ENCODE peak calls at places on chromosome 20, in four cellular contexts. P is brain microvascular endothelial cell, N is adipocyte, O is right lobe of liver. W is an unnamed sample.

GRCh38 chr20:10228330-10228729 is 9.7 kb downstream of the SNAP25 start:
- DNase-seq in P (no peak), O (no peak), N (no peak), W (no peak)

GRCh38 chr20:59690101-59690500 is 85.8 kb downstream of the PHACTR3 start:
- DNase-seq in P (no peak), O (no peak), N (no peak), W (no peak)

GRCh38 chr20:3728876-3729275 is 3.6 kb upstream of the HSPA12B start:
- DNase-seq in P (no peak), O (no peak), N (no peak), W (no peak)

GRCh38 chr20:53903652-53903987 is 166.8 kb downstream of the BCAS1 start:
- DNase-seq in O (no peak), P (no peak), N (no peak), W (no peak)

GRCh38 chr20:24664266-24664986 is 195.0 kb downstream of the SYNDIG1 start:
- DNase-seq in N (no peak), P (no peak), O (no peak), W (no peak)

GRCh38 chr20:43537921-43538854 is 20.6 kb upstream of the SGK2 start:
- DNase-seq in N (peak), P (peak), O (no peak), W (no peak)

GRCh38 chr20:4817230-4817671 is 95.5 kb downstream of the PRND start:
- DNase-seq in O (no peak), P (no peak), N (peak), W (no peak)

GRCh38 chr20:32582659-32583580 is 2.2 kb downstream of the NOL4L start:
- DNase-seq in P (no peak), N (peak), O (no peak), W (no peak)

GRCh38 chr20:38231786-38232130 is 28.8 kb downstream of the KIAA1755 start:
- DNase-seq in N (no peak), O (no peak), P (peak), W (no peak)

GRCh38 chr20:17594443-17594842 is 24.6 kb downstream of the DSTN start:
- DNase-seq in O (no peak), N (peak), P (peak), W (peak)

GRCh38 chr20:11387189-11387754 is 530.4 kb upstream of the BTBD3 start:
- DNase-seq in N (peak), O (no peak), P (peak), W (peak)

GRCh38 chr20:62496525-62497218 is 20.9 kb upstream of the GATA5 start:
- DNase-seq in O (no peak), P (no peak), N (peak), W (no peak)

GRCh38 chr20:5688431-5688972 is 61.7 kb upstream of the SHLD1 start:
- DNase-seq in P (no peak), O (peak), N (no peak), W (no peak)

GRCh38 chr20:18101125-18101820 is 36.4 kb upstream of the KAT14 start:
- DNase-seq in N (no peak), P (no peak), O (no peak), W (no peak)

GRCh38 chr20:64041781-64042771 is 6.1 kb downstream of the C20orf204 start:
- DNase-seq in P (no peak), N (no peak), O (no peak), W (no peak)

GRCh38 chr20:63694596-63695418 is 1.6 kb upstream of the TNFRSF6B start:
- DNase-seq in P (no peak), O (peak), N (no peak), W (no peak)

GRCh38 chr20:42701948-42702347 is 487.8 kb downstream of the PTPRT start:
- DNase-seq in O (no peak), P (no peak), N (no peak), W (no peak)

GRCh38 chr20:48547682-48548081 is 280.1 kb downstream of the PREX1 start:
- DNase-seq in N (no peak), P (no peak), O (no peak), W (no peak)

GRCh38 chr20:41526327-41526726 is 91.8 kb downstream of the CHD6 start:
- DNase-seq in P (no peak), O (no peak), N (no peak), W (no peak)

GRCh38 chr20:63696311-63696627 is 183 bp upstream of the TNFRSF6B start:
- DNase-seq in N (no peak), O (no peak), P (no peak), W (no peak)

GRCh38 chr20:44586289-44586911 is 4.0 kb downstream of the PKIG start:
- DNase-seq in N (no peak), O (no peak), P (no peak), W (no peak)

GRCh38 chr20:53621482-53622246 is 28.0 kb upstream of the ZNF217 start:
- DNase-seq in O (peak), P (no peak), N (peak), W (no peak)

GRCh38 chr20:2358006-2358405 is 22.7 kb upstream of the TGM6 start:
- DNase-seq in O (no peak), N (no peak), P (no peak), W (no peak)

GRCh38 chr20:59179988-59180387 is 16.4 kb downstream of the ZNF831 start:
- DNase-seq in N (no peak), P (no peak), O (no peak), W (no peak)

GRCh38 chr20:57619053-57619831 is 984 bp downstream of the ZBP1 start:
- DNase-seq in O (peak), N (no peak), P (no peak), W (no peak)

GRCh38 chr20:24729896-24730605 is 219.0 kb upstream of the CST7 start:
- DNase-seq in N (no peak), P (no peak), O (no peak), W (no peak)

GRCh38 chr20:54208492-54209044 is 681 bp downstream of the PFDN4 start:
- DNase-seq in O (no peak), P (peak), N (peak), W (peak)

GRCh38 chr20:62501801-62502495 is 26.2 kb upstream of the GATA5 start:
- DNase-seq in P (peak), N (peak), O (no peak), W (peak)

GRCh38 chr20:10800288-10800687 is 126.5 kb upstream of the JAG1 start:
- DNase-seq in N (no peak), P (no peak), O (no peak), W (no peak)

GRCh38 chr20:17026346-17026745 is 200.5 kb upstream of the PCSK2 start:
- DNase-seq in P (no peak), O (no peak), N (no peak), W (no peak)

GRCh38 chr20:12925214-12925755 is 83.5 kb upstream of the SPTLC3 start:
- DNase-seq in N (peak), O (no peak), P (peak), W (peak)

GRCh38 chr20:59776626-59777320 is 156.7 kb downstream of the SYCP2 start:
- DNase-seq in O (no peak), P (no peak), N (no peak), W (no peak)

GRCh38 chr20:48824830-48825550 is 2.8 kb downstream of the PREX1 start:
- DNase-seq in P (no peak), O (no peak), N (peak), W (no peak)

GRCh38 chr20:41361757-41362747 is 4.6 kb downstream of the EMILIN3 start:
- DNase-seq in O (no peak), P (no peak), N (no peak), W (no peak)

GRCh38 chr20:55172310-55173002 is 697.1 kb downstream of the DOK5 start:
- DNase-seq in O (peak), P (no peak), N (no peak), W (no peak)

GRCh38 chr20:14005996-14006395 is 10.7 kb downstream of the MACROD2 start:
- DNase-seq in O (no peak), P (no peak), N (no peak), W (no peak)

GRCh38 chr20:50023116-50023802 is 40.5 kb downstream of the SNAI1 start:
- DNase-seq in P (no peak), N (no peak), O (no peak), W (no peak)
- H3K4me3 ChIP-seq in P (no peak), N (no peak), O (no peak), W (no peak)

GRCh38 chr20:36866681-36867485 is 9.1 kb upstream of the TLDC2 start:
- DNase-seq in N (peak), O (no peak), P (no peak), W (no peak)
- H3K4me3 ChIP-seq in N (no peak), O (no peak), P (no peak), W (no peak)

GRCh38 chr20:35661908-35662307 is 2.8 kb downstream of the CPNE1 start:
- DNase-seq in N (no peak), P (no peak), O (no peak), W (no peak)
- H3K4me3 ChIP-seq in N (peak), P (peak), O (no peak), W (peak)

DNA sequence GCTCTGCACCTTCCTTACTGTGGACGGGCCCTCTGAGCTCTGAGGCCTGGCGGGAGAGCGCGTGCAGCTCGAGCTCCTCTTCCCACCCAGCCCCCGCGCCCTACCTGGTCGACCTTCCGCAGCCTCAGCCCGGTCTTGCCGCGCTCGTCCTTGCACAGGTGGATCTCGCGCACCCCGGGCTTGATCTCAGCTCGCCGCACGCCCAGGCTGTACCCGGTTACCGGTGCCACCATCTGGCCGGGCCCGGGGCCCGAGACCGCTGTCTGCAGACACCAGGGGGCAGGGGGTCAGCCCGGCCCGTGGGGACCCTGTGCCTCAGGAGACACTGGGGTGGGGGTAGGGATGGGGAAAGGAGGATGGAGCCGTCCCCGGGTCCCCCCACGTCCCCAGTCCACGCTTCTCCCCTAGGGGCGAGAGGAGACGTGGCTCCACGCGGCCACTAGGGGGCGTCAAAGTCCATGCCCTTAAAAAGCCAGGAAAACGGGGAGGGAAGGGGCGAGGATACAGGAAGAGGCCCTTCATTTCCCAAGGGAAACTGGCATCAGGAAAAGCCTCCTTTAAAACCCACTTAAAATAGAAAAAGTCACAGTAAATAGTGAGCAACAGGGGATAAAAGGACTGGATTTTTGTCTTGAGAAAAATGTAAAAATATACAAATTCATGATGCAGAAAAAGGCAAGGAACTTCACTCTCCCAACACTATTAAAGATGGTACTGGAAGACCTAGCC is 15.5 kb downstream of the SDCBP2 start:
- DNase-seq in P (peak), O (peak), N (peak), W (no peak)
- H3K4me3 ChIP-seq in P (peak), O (peak), N (peak), W (peak)

GRCh38 chr20:20695250-20695816 is 17.1 kb downstream of the RALGAPA2 start:
- DNase-seq in P (no peak), O (no peak), N (no peak), W (no peak)
- H3K4me3 ChIP-seq in P (no peak), O (no peak), N (no peak), W (no peak)

W was measured in AG04449.